ENCODE peak calls at places on chromosome 7, in five cellular contexts. Y is GM12878, J is upper lobe of left lung, F is stomach, E is sigmoid colon. T is an unnamed sample.
A peak's percentile ranks its signal among the peaks of the same experiment; 100 is the strongest.

GRCh38 chr7:87475359-87476178 is at the start of gene ABCB4:
- DNase-seq in Y (no peak), J (no peak), F (no peak), E (no peak), T (peak; percentile 10)

GRCh38 chr7:93476491-93477344 is 97.8 kb downstream of the CALCR start:
- DNase-seq in Y (no peak), J (no peak), F (no peak), E (no peak), T (no peak)

GRCh38 chr7:32809871-32810270 is 81.7 kb downstream of the KBTBD2 start:
- DNase-seq in Y (no peak), J (no peak), F (no peak), E (no peak), T (no peak)

GRCh38 chr7:94436018-94436604 is 41.4 kb downstream of the COL1A2 start:
- DNase-seq in Y (peak; percentile 7), J (peak; percentile 54), F (peak; percentile 66), E (peak; percentile 86), T (peak; percentile 65)

GRCh38 chr7:106561151-106561550 is 99.8 kb downstream of the CCDC71L start:
- DNase-seq in Y (no peak), J (no peak), F (no peak), E (no peak), T (no peak)

GRCh38 chr7:7662527-7662926 is 22.0 kb downstream of the UMAD1 start:
- DNase-seq in Y (no peak), J (no peak), F (no peak), E (no peak), T (no peak)

GRCh38 chr7:30140456-30140855 is 5.7 kb downstream of the MTURN start:
- DNase-seq in Y (no peak), J (no peak), F (no peak), E (no peak), T (no peak)

GRCh38 chr7:12674861-12675260 is 12.6 kb upstream of the ARL4A start:
- DNase-seq in Y (no peak), J (peak; percentile 36), F (no peak), E (no peak), T (peak; percentile 29)

GRCh38 chr7:155298834-155299538 is 1.3 kb downstream of the INSIG1 start:
- DNase-seq in Y (peak; percentile 92), J (peak; percentile 98), F (peak; percentile 94), E (peak; percentile 97), T (peak; percentile 95)

GRCh38 chr7:115099906-115100305 is 178.0 kb downstream of the MDFIC start:
- DNase-seq in Y (no peak), J (no peak), F (no peak), E (no peak), T (no peak)

GRCh38 chr7:106775552-106775936 is 89.5 kb upstream of the PIK3CG start:
- DNase-seq in Y (no peak), J (no peak), F (no peak), E (no peak), T (no peak)

GRCh38 chr7:15459018-15459621 is 102.7 kb downstream of the AGMO start:
- DNase-seq in Y (no peak), J (no peak), F (no peak), E (no peak), T (no peak)

GRCh38 chr7:38398725-38399321 is 125.4 kb upstream of the TARP start:
- DNase-seq in Y (no peak), J (peak; percentile 70), F (peak; percentile 58), E (no peak), T (peak; percentile 39)

GRCh38 chr7:158394936-158395335 is 192.7 kb downstream of the PTPRN2 start:
- DNase-seq in Y (no peak), J (peak; percentile 36), F (peak; percentile 58), E (no peak), T (peak; percentile 67)

GRCh38 chr7:157250605-157251228 is 86.1 kb upstream of the DNAJB6 start:
- DNase-seq in Y (no peak), J (no peak), F (no peak), E (no peak), T (peak; percentile 35)

GRCh38 chr7:127317447-127317961 is 64.8 kb upstream of the GRM8 start:
- DNase-seq in Y (no peak), J (no peak), F (no peak), E (no peak), T (no peak)

GRCh38 chr7:150668472-150668911 is 17.0 kb upstream of the GIMAP2 start:
- DNase-seq in Y (peak; percentile 99), J (no peak), F (no peak), E (no peak), T (no peak)

GRCh38 chr7:156043435-156044123 is 231.3 kb upstream of the SHH start:
- DNase-seq in Y (no peak), J (no peak), F (no peak), E (no peak), T (no peak)

GRCh38 chr7:35285799-35286198 is 31.9 kb upstream of the TBX20 start:
- DNase-seq in Y (no peak), J (no peak), F (no peak), E (no peak), T (no peak)

GRCh38 chr7:20438248-20438647 is 107.5 kb downstream of the ITGB8 start:
- DNase-seq in Y (no peak), J (no peak), F (no peak), E (no peak), T (no peak)

GRCh38 chr7:36535866-36536664 is 146.4 kb downstream of the ANLN start:
- DNase-seq in Y (no peak), J (no peak), F (no peak), E (no peak), T (no peak)

GRCh38 chr7:48634116-48634632 is 290.2 kb upstream of the CDC14C start:
- DNase-seq in Y (no peak), J (no peak), F (no peak), E (no peak), T (no peak)

GRCh38 chr7:40232242-40232929 is 97.6 kb downstream of the SUGCT start:
- DNase-seq in Y (no peak), J (no peak), F (no peak), E (no peak), T (peak; percentile 14)

DNA sequence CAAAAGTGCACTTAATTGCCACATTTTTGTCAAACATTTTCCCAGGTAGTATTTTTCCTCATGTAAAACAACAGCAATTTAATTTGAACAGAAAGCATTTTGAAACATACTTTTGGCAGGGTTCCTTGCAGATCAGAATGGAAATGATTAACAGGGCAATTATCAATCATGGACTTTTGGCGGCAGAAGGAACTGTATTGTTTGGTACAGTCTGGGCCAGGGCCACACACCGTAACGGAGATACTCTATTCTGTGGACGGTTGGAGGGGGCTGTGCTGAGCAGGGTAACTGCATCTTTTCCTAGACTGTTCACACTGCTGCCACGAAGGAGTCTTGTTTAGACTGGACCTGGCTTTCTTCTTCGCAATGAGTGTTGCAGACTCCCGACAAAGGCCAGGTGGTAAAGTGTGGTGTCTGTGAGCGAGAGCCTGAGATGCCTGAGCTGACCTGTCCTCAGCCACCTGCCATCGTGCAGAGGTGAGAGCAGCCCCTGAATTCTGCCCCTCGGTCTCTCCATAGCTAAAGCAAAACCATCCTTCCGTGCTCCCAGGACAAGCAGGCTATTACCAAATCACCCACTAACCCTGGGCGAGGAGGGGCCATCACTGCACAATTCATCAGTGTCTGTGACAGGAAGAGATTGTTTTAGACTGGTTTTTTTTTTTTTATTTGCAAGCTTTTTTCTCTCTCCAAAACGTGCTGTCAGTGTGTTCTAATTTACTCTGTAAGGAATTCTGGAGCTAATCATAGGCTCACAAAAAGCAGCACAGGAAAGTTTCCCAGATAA is 62.4 kb downstream of the EGFR start:
- DNase-seq in Y (no peak), J (no peak), F (no peak), E (no peak), T (no peak)
- TF ChIP-seq POLR2AphosphoS5 in Y (no peak), J (no peak), F (no peak), E (peak; percentile 16), T (no peak)

DNA sequence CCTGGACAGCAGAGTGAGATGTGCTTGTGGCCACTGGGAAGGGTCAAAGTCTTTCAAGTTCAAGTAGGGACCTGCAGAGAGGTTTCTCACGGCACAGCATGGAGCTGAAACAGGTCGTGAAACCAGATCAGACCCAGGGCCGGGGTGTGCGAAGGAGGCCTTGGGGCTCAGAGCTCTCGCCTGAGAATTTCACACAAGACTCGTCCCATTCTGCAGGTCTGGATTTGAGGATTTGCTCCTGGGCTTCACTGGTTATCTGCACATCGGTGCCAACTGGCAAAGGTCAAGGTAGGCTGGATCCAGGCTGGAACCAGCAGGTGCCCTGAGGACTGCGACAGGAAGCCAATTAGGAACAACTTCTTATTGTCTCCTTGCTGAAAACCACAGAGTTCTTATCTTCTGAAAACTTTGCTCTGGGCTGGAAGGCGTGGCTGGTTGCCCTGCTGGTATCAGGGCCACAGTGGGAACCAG is 24.0 kb upstream of the GTF2I start:
- DNase-seq in Y (no peak), J (no peak), F (peak; percentile 49), E (no peak), T (peak; percentile 23)
- TF ChIP-seq EP300 in Y (no peak), J (no peak), F (no peak), E (no peak), T (no peak)

GRCh38 chr7:54757711-54758110 is 1.3 kb downstream of the SEC61G start:
- DNase-seq in Y (no peak), J (no peak), F (no peak), E (no peak), T (no peak)

GRCh38 chr7:54764861-54765260 is 5.8 kb upstream of the SEC61G start:
- DNase-seq in Y (no peak), J (no peak), F (no peak), E (no peak), T (no peak)

DNA sequence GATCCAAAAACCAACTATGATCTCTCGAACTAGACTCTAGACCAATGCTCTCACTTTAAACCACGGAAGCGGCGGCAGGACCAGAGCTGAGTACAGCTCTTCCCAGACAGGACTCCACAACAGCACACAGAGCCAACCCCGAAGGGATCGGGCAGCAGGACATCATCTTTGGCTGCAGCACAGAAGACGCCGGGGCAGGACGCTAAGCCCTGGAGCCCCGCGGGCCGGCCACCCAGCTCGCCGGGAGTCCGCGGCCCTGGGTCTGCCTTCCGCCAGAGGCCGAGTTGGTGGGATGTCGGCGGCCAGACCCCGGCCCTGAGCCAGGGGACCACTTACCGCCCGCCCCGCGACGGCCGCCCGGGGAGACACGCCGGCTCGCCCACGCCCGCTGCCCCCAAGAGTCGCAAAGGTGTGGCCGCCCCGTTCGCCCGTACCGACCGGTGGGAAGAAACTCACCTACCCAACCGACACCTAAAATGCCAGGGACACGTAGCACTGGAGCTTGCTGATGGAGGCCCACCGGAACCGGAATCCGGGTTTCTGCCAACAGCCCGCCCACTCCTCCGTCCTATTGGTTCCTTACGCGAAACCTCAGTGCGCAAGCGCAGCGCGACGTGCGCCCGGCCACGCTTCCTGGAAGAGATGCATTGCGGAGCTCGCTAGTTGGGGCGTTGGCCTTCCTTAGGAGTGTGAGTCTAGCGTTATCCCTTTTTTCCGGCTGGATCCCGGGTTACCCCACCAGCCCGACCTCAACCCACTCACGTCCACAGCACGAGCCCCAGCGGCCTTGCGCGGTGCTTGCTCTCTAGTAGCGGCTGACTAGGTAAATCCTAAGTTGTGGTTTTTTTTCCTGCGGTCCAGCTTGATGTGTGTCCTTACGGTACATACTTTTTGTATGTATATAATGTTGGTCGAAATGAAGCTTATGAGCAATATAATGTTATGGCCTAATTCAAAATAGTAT is at the start of gene SEC61G:
- DNase-seq in Y (peak; percentile 90), J (peak; percentile 97), F (peak; percentile 98), E (peak; percentile 99), T (peak; percentile 98)
- TF ChIP-seq POLR2A in Y (peak; percentile 92), J (no peak), F (peak; percentile 86), E (peak; percentile 86), T (peak; percentile 89)

DNA sequence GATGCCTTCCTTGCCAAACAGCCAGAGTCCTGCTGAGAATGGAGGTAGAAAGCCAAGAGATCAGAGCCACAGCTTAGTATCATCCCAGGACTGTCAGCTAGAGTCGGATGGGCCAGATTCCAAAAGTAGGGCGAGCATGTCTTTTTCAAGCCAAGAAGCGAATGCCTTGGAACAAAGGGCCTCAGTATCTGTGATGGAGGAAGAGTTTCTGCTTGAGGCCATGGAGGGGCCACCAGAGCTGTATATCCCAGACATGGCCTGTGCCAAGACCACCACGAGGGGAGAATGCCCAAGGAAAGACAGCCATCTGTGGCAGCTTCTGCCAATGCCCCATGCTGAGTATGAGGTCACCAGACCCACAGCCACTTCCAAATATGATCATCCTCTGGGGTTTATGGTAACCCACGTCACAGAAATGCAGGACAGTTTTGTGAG is 44.3 kb upstream of the PPP1R17 start:
- DNase-seq in Y (no peak), J (no peak), F (no peak), E (no peak), T (no peak)
- TF ChIP-seq POLR2AphosphoS5 in Y (no peak), J (no peak), F (no peak), E (no peak), T (no peak)

T was measured in transverse colon.